ENCODE peak calls at places on chromosomes 1 and 21, in eight cellular contexts. I is K562, T is A549, S is endothelial cell of umbilical vein, L is HCT116, Q is HepG2, H is H1, Z is SK-N-SH. R is an unnamed sample.

GRCh38 chr1:162502928-162503327 is 5.3 kb downstream of the UHMK1 start:
- DNase-seq in I (no peak), T (no peak), S (no peak), L (no peak), Q (no peak), H (no peak), Z (no peak), R (no peak)

GRCh38 chr1:9388628-9389184 is 96.0 kb downstream of the SPSB1 start:
- DNase-seq in I (peak; percentile 53), T (peak; percentile 49), S (no peak), L (peak; percentile 29), Q (no peak), H (no peak), Z (no peak), R (peak; percentile 74)

GRCh38 chr1:212928323-212929281 is 21.7 kb upstream of the VASH2 start:
- DNase-seq in I (no peak), T (no peak), S (no peak), L (no peak), Q (no peak), H (peak; percentile 54), Z (peak; percentile 49), R (no peak)

GRCh38 chr1:37509181-37509580 is 5.4 kb downstream of the MEAF6 start:
- DNase-seq in I (peak; percentile 18), T (peak; percentile 30), S (no peak), L (no peak), Q (peak; percentile 28), H (no peak), Z (peak; percentile 15), R (peak; percentile 47)

GRCh38 chr1:6096243-6097116 is 50.8 kb downstream of the KCNAB2 start:
- DNase-seq in I (no peak), T (no peak), S (no peak), L (no peak), Q (no peak), H (no peak), Z (no peak), R (no peak)

GRCh38 chr1:12173631-12174121 is 6.9 kb downstream of the TNFRSF1B start:
- DNase-seq in I (peak; percentile 65), T (no peak), S (no peak), L (no peak), Q (no peak), H (no peak), Z (no peak), R (peak; percentile 72)

GRCh38 chr1:157233131-157233530 is 94.9 kb upstream of the ETV3 start:
- DNase-seq in I (no peak), T (no peak), S (no peak), L (no peak), Q (no peak), H (no peak), Z (no peak), R (no peak)

GRCh38 chr1:64906447-64906846 is 59.9 kb downstream of the JAK1 start:
- DNase-seq in I (no peak), T (peak; percentile 64), S (peak; percentile 28), L (no peak), Q (peak; percentile 73), H (no peak), Z (no peak), R (no peak)

GRCh38 chr21:36504067-36505058 is 24.4 kb upstream of the CLDN14 start:
- DNase-seq in I (peak; percentile 36), T (peak; percentile 44), S (peak; percentile 55), L (peak; percentile 34), Q (peak; percentile 27), H (no peak), Z (peak; percentile 35), R (peak; percentile 49)

GRCh38 chr1:114075546-114076249 is 78.0 kb downstream of the SYT6 start:
- DNase-seq in I (no peak), T (no peak), S (no peak), L (no peak), Q (no peak), H (no peak), Z (no peak), R (no peak)

GRCh38 chr1:24551910-24552571 is 3.8 kb upstream of the NCMAP start:
- DNase-seq in I (no peak), T (peak; percentile 24), S (no peak), L (no peak), Q (peak; percentile 98), H (no peak), Z (peak; percentile 58), R (no peak)

GRCh38 chr1:235917267-235917811 is 50.6 kb upstream of the LYST start:
- DNase-seq in I (no peak), T (peak; percentile 92), S (peak; percentile 98), L (peak; percentile 88), Q (no peak), H (no peak), Z (peak; percentile 66), R (peak; percentile 93)

GRCh38 chr1:65055754-65056153 is 89.4 kb upstream of the JAK1 start:
- DNase-seq in I (no peak), T (no peak), S (no peak), L (no peak), Q (no peak), H (no peak), Z (no peak), R (peak; percentile 73)

GRCh38 chr1:162626089-162626488 is 6.2 kb upstream of the DDR2 start:
- DNase-seq in I (no peak), T (no peak), S (no peak), L (no peak), Q (no peak), H (no peak), Z (no peak), R (no peak)

GRCh38 chr1:111758373-111758772 is 2.7 kb downstream of the DDX20 start:
- DNase-seq in I (no peak), T (peak; percentile 13), S (no peak), L (no peak), Q (no peak), H (no peak), Z (peak; percentile 22), R (peak; percentile 50)

GRCh38 chr1:54378157-54378883 is 27.9 kb downstream of the SSBP3 start:
- DNase-seq in I (no peak), T (no peak), S (no peak), L (no peak), Q (no peak), H (peak; percentile 76), Z (no peak), R (no peak)

GRCh38 chr1:115477071-115477470 is 139.0 kb upstream of the NGF start:
- DNase-seq in I (no peak), T (no peak), S (no peak), L (no peak), Q (no peak), H (no peak), Z (no peak), R (no peak)

GRCh38 chr1:235648407-235648907 is 1.1 kb downstream of the GNG4 start:
- DNase-seq in I (no peak), T (no peak), S (peak; percentile 19), L (no peak), Q (no peak), H (no peak), Z (peak; percentile 83), R (no peak)

GRCh38 chr1:108117908-108118902 is 81.9 kb downstream of the SLC25A24 start:
- DNase-seq in I (peak; percentile 38), T (no peak), S (no peak), L (no peak), Q (no peak), H (no peak), Z (peak; percentile 50), R (peak; percentile 94)

GRCh38 chr1:20440785-20441200 is 45.2 kb downstream of the CAMK2N1 start:
- DNase-seq in I (peak; percentile 91), T (peak; percentile 68), S (peak; percentile 71), L (peak; percentile 77), Q (peak; percentile 58), H (peak; percentile 80), Z (peak; percentile 80), R (peak; percentile 46)

DNA sequence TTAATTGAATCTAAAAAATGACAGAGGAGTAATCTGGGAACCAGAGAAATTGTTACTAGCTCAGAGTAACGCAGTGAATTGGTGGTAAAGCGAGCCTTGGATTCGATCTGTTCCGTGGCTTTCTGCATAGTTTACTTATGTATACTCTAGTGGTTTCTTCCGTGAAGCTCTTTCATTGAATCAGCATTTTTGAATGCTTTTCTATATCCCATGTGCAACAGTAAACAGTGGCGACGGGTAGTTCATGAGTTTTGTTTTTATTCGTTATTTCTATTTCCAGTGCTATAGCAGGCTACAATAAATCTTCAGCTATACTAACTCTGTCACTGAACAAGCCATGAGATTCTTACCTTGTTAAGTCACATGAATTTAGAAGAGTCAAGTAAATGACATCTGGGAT is 14.5 kb upstream of the MAP3K7CL start:
- DNase-seq in I (no peak), T (no peak), S (no peak), L (no peak), Q (no peak), H (no peak), Z (no peak), R (no peak)
- TF ChIP-seq MAX in I (no peak), T (no peak), S (no peak), L (no peak), Q (no peak), H (no peak), Z (no peak), R (no peak)

DNA sequence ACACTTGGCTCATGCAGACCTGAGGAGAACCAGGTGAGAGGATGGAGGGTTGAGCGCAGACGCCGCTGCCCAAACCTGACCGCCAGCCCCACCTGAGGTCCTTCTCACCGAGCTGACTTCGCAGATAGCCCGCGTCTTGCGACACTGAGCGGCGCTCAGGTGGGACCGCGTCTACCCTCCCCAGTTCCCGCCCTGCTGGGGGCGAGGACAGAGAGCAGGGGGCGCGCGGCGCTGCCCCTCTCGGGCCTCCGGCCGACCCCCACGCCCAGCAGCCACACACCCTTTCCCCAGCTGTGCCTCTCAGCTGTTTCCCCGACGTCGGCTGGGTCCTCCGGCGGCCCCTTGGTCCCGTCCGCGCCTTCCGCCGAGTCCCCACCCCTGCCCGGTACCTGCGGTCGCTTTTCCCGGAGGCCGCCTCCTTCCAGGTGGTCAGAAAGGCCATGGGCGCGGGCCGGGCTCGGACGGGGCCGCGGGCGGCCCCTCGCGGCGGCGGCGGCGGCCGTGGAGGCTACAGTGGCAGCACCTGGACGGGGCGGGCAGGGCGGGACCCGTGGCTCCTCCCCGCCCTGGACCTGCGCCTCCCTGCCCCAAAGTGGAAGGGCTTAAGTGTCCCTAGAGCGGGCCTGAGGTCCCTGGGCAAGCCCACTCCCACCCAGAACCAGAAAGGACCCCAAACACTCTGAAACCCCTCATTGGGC is 14.4 kb upstream of the TTC39A start:
- DNase-seq in I (peak; percentile 76), T (no peak), S (no peak), L (no peak), Q (no peak), H (peak; percentile 76), Z (peak; percentile 69), R (no peak)
- H3K4me3 ChIP-seq in I (peak overlapping the region; percentile 23), T (peak overlapping the region; percentile 37), S (no peak overlapping the region), L (peak overlapping the region; percentile 61), Q (peak overlapping the region; percentile 77), H (peak overlapping the region; percentile 64), Z (no peak overlapping the region), R (no peak overlapping the region)

GRCh38 chr21:28439246-28439645 is 553.4 kb downstream of the LTN1 start:
- DNase-seq in I (no peak), T (no peak), S (no peak), L (no peak), Q (no peak), H (no peak), Z (no peak), R (no peak)
- TF ChIP-seq MAX in I (no peak), T (no peak), S (no peak), L (no peak), Q (no peak), H (no peak), Z (no peak), R (no peak)

DNA sequence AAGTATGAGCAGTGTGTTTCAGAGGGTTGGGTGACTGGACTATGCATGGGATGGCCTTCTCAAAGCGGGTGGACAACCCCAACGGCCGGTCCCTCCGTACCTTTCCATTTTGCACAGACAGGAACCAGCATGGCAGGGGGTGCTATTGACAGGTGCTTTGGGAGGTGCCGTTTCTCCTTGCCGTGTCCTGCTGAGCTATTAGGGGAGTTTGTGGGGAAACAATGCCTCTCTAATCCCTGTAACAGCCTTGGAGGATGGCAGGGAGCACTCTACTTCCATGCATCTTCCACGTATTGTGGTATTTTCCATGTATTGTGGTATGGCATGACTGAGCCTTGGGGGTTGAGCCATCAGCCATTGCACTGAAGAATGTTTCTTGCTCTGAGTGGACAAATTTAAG is 6.1 kb downstream of the LRRC8B start:
- DNase-seq in I (no peak), T (no peak), S (no peak), L (no peak), Q (no peak), H (no peak), Z (no peak), R (no peak)
- H3K4me3 ChIP-seq in I (no peak overlapping the region), T (no peak overlapping the region), S (no peak overlapping the region), L (no peak overlapping the region), Q (no peak overlapping the region), H (peak overlapping the region; percentile 24), Z (no peak overlapping the region), R (no peak overlapping the region)

R was measured in NB4.